ENCODE peak calls at places on chromosomes 5 and 9, in nine cellular contexts. L, G, A, M, J, S, O, B and P are unnamed samples.

GRCh38 chr5:16673241-16673998 is 56.6 kb upstream of the RETREG1 start:
- DNase-seq in J (no peak), S (no peak), G (no peak), A (no peak), B (no peak), L (no peak), O (no peak), M (peak), P (no peak)

GRCh38 chr9:14842269-14842668 is 68.0 kb downstream of the FREM1 start:
- DNase-seq in L (no peak), M (no peak), O (no peak), A (no peak), S (no peak), J (no peak), B (no peak), G (no peak), P (no peak)

GRCh38 chr9:98324801-98325200 is 69.4 kb upstream of the TBC1D2 start:
- DNase-seq in L (no peak), B (no peak), G (no peak), M (no peak), J (no peak), O (no peak), A (no peak), S (no peak), P (no peak)

GRCh38 chr9:81522721-81523551 is 166.4 kb downstream of the TLE1 start:
- DNase-seq in G (no peak), S (peak), O (no peak), M (peak), L (no peak), J (peak), B (peak), A (no peak), P (no peak)

GRCh38 chr5:110846621-110847020 is 107.8 kb downstream of the SLC25A46 start:
- DNase-seq in J (no peak), L (no peak), M (no peak), G (no peak), A (no peak), O (no peak), B (no peak), S (no peak), P (no peak)

GRCh38 chr9:89411759-89412158 is 86.2 kb downstream of the SEMA4D start:
- DNase-seq in O (no peak), L (no peak), M (no peak), A (no peak), S (no peak), B (no peak), J (no peak), G (no peak), P (no peak)

GRCh38 chr5:149831492-149831891 is 101.4 kb downstream of the PPARGC1B start:
- DNase-seq in S (no peak), A (no peak), G (peak), M (no peak), L (no peak), B (peak), O (no peak), J (no peak), P (peak)

GRCh38 chr5:109718216-109718615 is 28.5 kb downstream of the MAN2A1 start:
- DNase-seq in S (no peak), A (no peak), L (no peak), B (no peak), G (no peak), O (no peak), J (no peak), M (peak), P (no peak)

GRCh38 chr5:157961828-157962390 is 103.0 kb upstream of the CLINT1 start:
- DNase-seq in O (no peak), M (peak), G (no peak), L (no peak), J (no peak), A (no peak), S (no peak), B (no peak), P (no peak)

GRCh38 chr5:19098434-19098833 is 889.6 kb downstream of the CDH18 start:
- DNase-seq in S (no peak), L (no peak), A (no peak), G (no peak), B (no peak), O (no peak), J (no peak), M (no peak), P (no peak)

GRCh38 chr5:78586251-78586650 is 62.3 kb downstream of the LHFPL2 start:
- DNase-seq in B (peak), O (no peak), G (no peak), A (no peak), L (no peak), M (no peak), S (peak), J (no peak), P (no peak)

GRCh38 chr5:119913425-119913824 is 284.1 kb downstream of the FAM170A start:
- DNase-seq in O (no peak), L (no peak), S (no peak), A (no peak), G (no peak), M (peak), J (no peak), B (no peak), P (no peak)

GRCh38 chr9:84947412-84947972 is 278.0 kb downstream of the NTRK2 start:
- DNase-seq in M (no peak), A (no peak), B (no peak), L (no peak), G (no peak), S (no peak), O (no peak), J (no peak), P (no peak)

GRCh38 chr5:51013036-51013435 is 346.6 kb downstream of the PARP8 start:
- DNase-seq in A (no peak), G (no peak), M (no peak), L (no peak), B (no peak), S (no peak), O (no peak), J (no peak), P (no peak)

GRCh38 chr5:177611446-177612214 is 11.7 kb downstream of the B4GALT7 start:
- DNase-seq in G (no peak), O (no peak), S (no peak), M (no peak), A (no peak), L (no peak), B (no peak), J (no peak), P (no peak)

GRCh38 chr9:69325409-69326212 is 596 bp downstream of the ENTREP1 start:
- DNase-seq in G (no peak), M (no peak), O (no peak), J (peak), A (no peak), L (no peak), B (no peak), S (no peak), P (no peak)

GRCh38 chr9:20599195-20599594 is 23.1 kb downstream of the MLLT3 start:
- DNase-seq in J (no peak), B (no peak), L (no peak), G (no peak), A (no peak), S (peak), O (no peak), M (no peak), P (no peak)

GRCh38 chr9:133976191-133976861 is 15.8 kb downstream of the VAV2 start:
- DNase-seq in A (no peak), M (no peak), J (no peak), S (no peak), B (no peak), L (no peak), G (no peak), O (no peak), P (no peak)

GRCh38 chr5:25006734-25007133 is 362.0 kb upstream of the CDH10 start:
- DNase-seq in M (peak), L (no peak), S (no peak), O (peak), A (no peak), G (no peak), B (peak), J (peak), P (no peak)

GRCh38 chr5:9188131-9188530 is 357.7 kb downstream of the SEMA5A start:
- DNase-seq in B (no peak), G (no peak), S (peak), A (no peak), O (no peak), J (no peak), L (no peak), M (no peak), P (no peak)

GRCh38 chr5:60529001-60529400 is 171.0 kb downstream of the DEPDC1B start:
- DNase-seq in A (no peak), O (no peak), S (no peak), J (no peak), L (no peak), B (no peak), M (no peak), G (no peak), P (no peak)

GRCh38 chr9:87382902-87383301 is 114.8 kb upstream of the DAPK1 start:
- DNase-seq in S (peak), M (no peak), O (no peak), G (no peak), B (no peak), L (no peak), J (no peak), A (no peak), P (no peak)

GRCh38 chr9:8660383-8660782 is 860.8 kb upstream of the DMAC1 start:
- DNase-seq in S (no peak), M (no peak), L (no peak), B (peak), O (no peak), G (no peak), A (no peak), J (no peak), P (no peak)